ENCODE peak calls at places on chromosomes 2 and 18, in ten cellular contexts. D is K562, E is cardiac muscle cell, Q is prostate gland, S is aorta, O is heart right ventricle, R is heart left ventricle, G is ovary, I is PC-3, F is WERI-Rb-1. Z is an unnamed sample. For H3K36me3, the result is how much of the 10 kb centered on the place peaks cover.

GRCh38 chr18:49591271-49591670 is 29.4 kb downstream of the LIPG start:
- DNase-seq in Q (no peak), F (no peak), D (no peak), I (no peak), R (no peak), S (no peak), G (no peak), O (no peak), E (no peak), Z (no peak)

GRCh38 chr18:34875150-34875549 is 165.1 kb downstream of the DTNA start:
- DNase-seq in D (no peak), R (no peak), S (no peak), F (no peak), Q (no peak), E (no peak), G (no peak), O (no peak), I (no peak), Z (no peak)

GRCh38 chr2:189794308-189794707 is 10.1 kb downstream of the PMS1 start:
- DNase-seq in I (no peak), E (no peak), S (no peak), R (no peak), D (no peak), Q (no peak), G (no peak), F (no peak), O (no peak), Z (no peak)

GRCh38 chr2:204157684-204158083 is 221.1 kb downstream of the ICOS start:
- DNase-seq in I (no peak), G (no peak), D (no peak), F (no peak), O (no peak), S (no peak), Q (no peak), R (no peak), E (no peak), Z (no peak)

GRCh38 chr18:23992119-23992940 is 22.2 kb upstream of the TTC39C start:
- DNase-seq in G (peak), R (peak), E (no peak), Q (peak), D (no peak), F (no peak), I (peak), O (peak), S (peak), Z (no peak)

GRCh38 chr18:58043452-58044369 is at the start of gene NEDD4L:
- DNase-seq in D (peak), Q (peak), R (peak), I (peak), G (peak), F (peak), O (peak), S (peak), E (peak), Z (peak)

GRCh38 chr2:62964050-62964449 is 86.6 kb upstream of the OTX1 start:
- DNase-seq in S (no peak), I (no peak), Q (no peak), R (no peak), O (no peak), E (no peak), G (no peak), F (no peak), D (no peak), Z (no peak)

GRCh38 chr18:36372902-36373301 is 75.4 kb downstream of the FHOD3 start:
- DNase-seq in S (no peak), O (no peak), G (no peak), F (no peak), Q (no peak), D (no peak), R (no peak), I (peak), E (no peak), Z (no peak)

GRCh38 chr2:37471994-37472393 is 127.6 kb downstream of the QPCT start:
- DNase-seq in F (no peak), G (no peak), Q (no peak), I (peak), O (no peak), R (no peak), S (no peak), E (no peak), D (no peak), Z (no peak)

GRCh38 chr18:59200787-59201186 is 19.2 kb upstream of the GRP start:
- DNase-seq in G (no peak), Q (no peak), D (no peak), I (peak), E (no peak), F (peak), R (no peak), O (no peak), S (no peak), Z (no peak)

GRCh38 chr2:190318514-190318913 is 1.1 kb downstream of the HIBCH start:
- DNase-seq in Q (no peak), E (no peak), F (no peak), I (peak), D (no peak), G (no peak), R (no peak), S (no peak), O (no peak), Z (no peak)

GRCh38 chr18:63264871-63265270 is 54.7 kb downstream of the BCL2 start:
- DNase-seq in E (no peak), D (no peak), G (no peak), Q (no peak), S (no peak), O (no peak), I (no peak), R (no peak), F (no peak), Z (peak)

GRCh38 chr2:65728477-65729180 is 296.2 kb upstream of the SPRED2 start:
- DNase-seq in Q (no peak), F (no peak), D (no peak), S (no peak), R (no peak), G (no peak), E (no peak), I (peak), O (no peak), Z (no peak)

GRCh38 chr18:45801396-45802004 is 24.0 kb upstream of the SIGLEC15 start:
- DNase-seq in I (peak), E (no peak), O (no peak), D (no peak), S (no peak), G (no peak), Q (no peak), R (no peak), F (no peak), Z (no peak)

GRCh38 chr18:80136679-80137078 is 27.6 kb downstream of the ADNP2 start:
- DNase-seq in O (no peak), S (no peak), G (no peak), D (no peak), F (peak), R (no peak), Q (no peak), E (no peak), I (no peak), Z (no peak)

GRCh38 chr2:162704496-162704895 is 134.1 kb downstream of the KCNH7 start:
- DNase-seq in D (no peak), R (no peak), G (no peak), I (no peak), F (no peak), Q (no peak), O (no peak), S (no peak), E (no peak), Z (no peak)

GRCh38 chr18:47968721-47969120 is 38.3 kb upstream of the SMAD2 start:
- DNase-seq in Q (no peak), I (peak), R (no peak), D (no peak), O (no peak), F (no peak), E (no peak), S (no peak), G (no peak), Z (no peak)

GRCh38 chr2:144801766-144802165 is 281.8 kb upstream of the ZEB2 start:
- DNase-seq in G (no peak), I (peak), R (no peak), F (no peak), S (no peak), E (no peak), O (no peak), D (no peak), Q (no peak), Z (no peak)

GRCh38 chr2:194730266-194730665 is 926.8 kb upstream of the SLC39A10 start:
- DNase-seq in D (no peak), E (no peak), Q (no peak), F (no peak), S (no peak), R (no peak), I (peak), O (no peak), G (no peak), Z (no peak)

GRCh38 chr2:113370478-113371091 is 66.9 kb upstream of the ZNG1B start:
- DNase-seq in E (peak), R (peak), I (peak), D (peak), Q (peak), F (peak), G (peak), S (peak), O (peak), Z (peak)

GRCh38 chr18:3664563-3665178 is 214.7 kb downstream of the TGIF1 start:
- DNase-seq in I (no peak), Q (no peak), S (no peak), R (no peak), F (no peak), D (peak), G (no peak), E (no peak), O (no peak), Z (no peak)

GRCh38 chr2:226802573-226802972 is 3.0 kb upstream of the IRS1 start:
- DNase-seq in D (peak), F (no peak), Q (peak), E (peak), R (no peak), O (peak), I (peak), G (no peak), S (no peak), Z (no peak)

GRCh38 chr2:109353806-109354745 is 225.1 kb downstream of the SH3RF3 start:
- DNase-seq in R (no peak), D (no peak), Q (no peak), E (no peak), I (no peak), G (no peak), O (no peak), S (no peak), F (no peak), Z (no peak)

GRCh38 chr2:98148968-98149697 is 62.2 kb downstream of the VWA3B start:
- DNase-seq in G (peak), D (no peak), S (no peak), Q (no peak), F (no peak), E (peak), R (no peak), O (peak), I (peak), Z (peak)

GRCh38 chr2:31069926-31070325 is 68.3 kb downstream of the GALNT14 start:
- DNase-seq in G (no peak), I (no peak), Q (no peak), D (no peak), F (no peak), S (no peak), E (no peak), R (no peak), O (no peak), Z (no peak)

GRCh38 chr2:23631391-23631790 is 246.4 kb downstream of the KLHL29 start:
- DNase-seq in G (no peak), Q (no peak), E (no peak), D (no peak), F (no peak), I (no peak), S (no peak), R (no peak), O (no peak), Z (no peak)

GRCh38 chr2:232292395-232293154 is 86.0 kb upstream of the ALPP start:
- DNase-seq in G (no peak), R (peak), Q (no peak), D (peak), E (peak), O (peak), S (peak), F (peak), I (peak), Z (peak)

GRCh38 chr18:25453556-25454269 is 101.7 kb upstream of the ZNF521 start:
- DNase-seq in D (no peak), O (no peak), G (no peak), E (no peak), I (no peak), S (no peak), R (no peak), Q (no peak), F (no peak), Z (no peak)

GRCh38 chr18:35692866-35693265 is 111.3 kb downstream of the GALNT1 start:
- DNase-seq in D (no peak), F (no peak), S (no peak), I (no peak), E (no peak), Q (no peak), O (no peak), G (no peak), R (no peak), Z (no peak)

GRCh38 chr2:85441859-85442258 is 23.3 kb downstream of the SH2D6 start:
- DNase-seq in I (no peak), E (no peak), Q (no peak), O (no peak), R (no peak), D (no peak), S (no peak), G (no peak), F (no peak), Z (no peak)

GRCh38 chr2:70790079-70790963 is at the start of gene FIGLA:
- DNase-seq in R (no peak), O (no peak), E (peak), S (no peak), Q (no peak), D (no peak), F (no peak), G (no peak), I (no peak), Z (no peak)
- H3K4me3 ChIP-seq in R (peak), O (peak), E (peak), S (peak), Q (peak), D (no peak), F (peak), G (no peak), I (peak), Z (no peak)

DNA sequence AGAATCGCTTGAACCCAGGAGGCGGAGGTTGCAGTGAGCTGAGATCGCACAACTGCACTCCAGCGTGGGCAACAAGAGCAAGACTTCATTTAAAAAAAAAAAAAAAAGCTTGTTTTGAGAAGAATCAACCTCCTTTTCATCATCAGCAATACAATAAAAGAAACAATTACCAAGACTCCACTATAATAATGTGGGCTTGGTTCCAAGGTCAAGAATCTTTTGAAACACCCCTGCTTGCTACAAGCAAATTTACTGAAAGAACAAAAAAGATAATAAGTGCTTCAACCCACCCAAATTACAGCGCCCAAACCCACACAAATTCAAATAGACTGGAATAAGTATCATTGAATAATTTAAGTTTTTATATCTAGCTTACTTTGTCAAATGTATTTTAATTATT is 33.6 kb upstream of the MAPRE3 start:
- DNase-seq in R (no peak), F (no peak), G (no peak), O (no peak), I (no peak), E (no peak), D (no peak), S (no peak), Q (no peak), Z (no peak)
- H3K36me3 ChIP-seq in R (under half), F (half or more), G (under half), O (under half), I (under half), E (under half), D (under half), S (under half), Q (under half), Z (under half)

GRCh38 chr2:168049609-168050008 is 197.8 kb downstream of the STK39 start:
- DNase-seq in G (no peak), O (no peak), R (no peak), Q (no peak), E (no peak), S (no peak), F (no peak), D (no peak), I (no peak), Z (no peak)

GRCh38 chr2:168047291-168047690 is 200.1 kb downstream of the STK39 start:
- DNase-seq in O (no peak), F (no peak), G (no peak), Q (no peak), D (no peak), I (no peak), E (no peak), R (no peak), S (no peak), Z (no peak)

GRCh38 chr2:168039885-168040284 is 207.5 kb downstream of the STK39 start:
- DNase-seq in R (no peak), O (no peak), G (no peak), D (no peak), E (no peak), I (no peak), S (no peak), Q (no peak), F (no peak), Z (no peak)

GRCh38 chr2:168050377-168050776 is 197.0 kb downstream of the STK39 start:
- DNase-seq in F (peak), D (no peak), R (no peak), E (no peak), G (no peak), Q (no peak), O (no peak), I (no peak), S (no peak), Z (no peak)

GRCh38 chr2:168044579-168044978 is 202.8 kb downstream of the STK39 start:
- DNase-seq in F (no peak), O (no peak), E (no peak), S (no peak), D (no peak), G (no peak), R (no peak), Q (no peak), I (peak), Z (no peak)
- H3K4me3 ChIP-seq in F (no peak), O (no peak), E (no peak), S (no peak), D (no peak), G (no peak), R (no peak), Q (no peak), I (no peak), Z (no peak)

GRCh38 chr2:202039278-202040100 is 5.8 kb downstream of the FZD7 start:
- DNase-seq in D (no peak), I (no peak), F (no peak), S (no peak), R (no peak), O (no peak), E (peak), Q (peak), G (no peak), Z (no peak)

GRCh38 chr2:202046577-202046976 is 12.9 kb downstream of the FZD7 start:
- DNase-seq in D (no peak), G (no peak), O (no peak), F (no peak), Q (no peak), R (no peak), E (no peak), S (no peak), I (no peak), Z (no peak)

GRCh38 chr2:202042444-202042843 is 8.8 kb downstream of the FZD7 start:
- DNase-seq in G (no peak), I (peak), Q (no peak), O (no peak), R (no peak), E (no peak), D (no peak), S (no peak), F (no peak), Z (no peak)

GRCh38 chr2:202044777-202045176 is 11.1 kb downstream of the FZD7 start:
- DNase-seq in G (no peak), S (no peak), Q (no peak), D (no peak), O (no peak), F (no peak), R (no peak), I (no peak), E (no peak), Z (no peak)

DNA sequence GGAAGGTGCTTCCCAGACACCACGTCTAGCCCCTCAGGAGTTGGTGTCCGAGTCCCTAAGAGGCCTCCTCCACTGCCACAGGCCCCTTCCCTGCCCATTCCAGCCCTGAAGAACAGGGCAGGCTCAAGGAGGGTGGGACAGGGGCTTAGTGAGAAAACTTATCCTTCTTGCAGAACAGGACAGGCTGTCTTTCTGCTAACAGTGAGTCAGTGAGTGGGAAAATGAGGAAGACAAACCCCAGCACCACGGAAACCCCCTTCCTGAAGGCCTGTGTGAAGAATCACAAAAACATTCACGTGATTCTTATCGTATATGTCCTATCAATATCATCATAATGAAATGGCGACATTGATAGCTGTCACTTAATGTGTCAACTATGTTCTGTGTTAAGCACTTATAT is 9.8 kb downstream of the FZD7 start:
- DNase-seq in Q (no peak), F (no peak), D (no peak), O (no peak), I (no peak), G (no peak), E (no peak), S (no peak), R (no peak), Z (no peak)
- H3K36me3 ChIP-seq in Q (under half), F (under half), D (under half), O (under half), I (under half), G (under half), E (under half), S (under half), R (under half), Z (under half)

DNA sequence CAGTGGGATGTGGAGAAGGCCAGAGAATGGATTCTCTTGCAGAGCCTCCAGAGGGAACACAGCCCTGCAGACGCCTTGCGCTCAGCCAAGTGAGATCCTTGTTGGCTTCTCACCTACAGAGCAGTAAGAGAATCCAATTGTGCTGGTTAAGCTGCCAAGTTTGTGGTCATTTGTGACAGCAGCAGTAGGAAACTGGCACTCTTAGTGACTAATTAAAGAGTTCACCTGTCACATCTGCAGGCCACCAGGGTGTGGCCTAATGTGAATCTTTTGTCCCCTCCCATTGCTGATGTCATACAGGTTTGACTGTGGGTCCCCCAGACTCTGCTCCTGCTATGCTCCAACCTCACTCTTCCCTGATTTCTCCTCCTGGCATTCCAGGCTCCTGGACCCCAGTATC is 235.9 kb downstream of the TFCP2L1 start:
- DNase-seq in O (no peak), I (no peak), S (no peak), F (no peak), Q (no peak), G (no peak), D (no peak), R (no peak), E (no peak), Z (no peak)
- H3K4me3 ChIP-seq in O (no peak), I (no peak), S (no peak), F (no peak), Q (no peak), G (no peak), D (no peak), R (no peak), E (no peak), Z (no peak)

GRCh38 chr2:124426630-124427029 is 401.5 kb downstream of the CNTNAP5 start:
- DNase-seq in Q (no peak), R (no peak), I (no peak), S (no peak), F (no peak), O (no peak), D (no peak), G (no peak), E (no peak), Z (no peak)
- H3K36me3 ChIP-seq in Q (under half), R (under half), I (under half), S (under half), F (under half), O (under half), D (under half), G (under half), E (under half), Z (under half)

GRCh38 chr2:129864719-129865118 is 114.7 kb upstream of the RAB6C start:
- DNase-seq in Q (no peak), G (no peak), O (no peak), D (no peak), R (no peak), E (no peak), S (no peak), I (no peak), F (no peak), Z (no peak)
- H3K4me3 ChIP-seq in Q (no peak), G (no peak), O (no peak), D (no peak), R (no peak), E (no peak), S (no peak), I (no peak), F (no peak), Z (no peak)

GRCh38 chr2:117948585-117948984 is 65.3 kb downstream of the CCDC93 start:
- DNase-seq in O (no peak), G (no peak), D (no peak), Q (no peak), R (no peak), E (no peak), F (no peak), I (no peak), S (no peak), Z (no peak)
- H3K36me3 ChIP-seq in O (half or more), G (under half), D (half or more), Q (under half), R (half or more), E (under half), F (under half), I (half or more), S (under half), Z (under half)

DNA sequence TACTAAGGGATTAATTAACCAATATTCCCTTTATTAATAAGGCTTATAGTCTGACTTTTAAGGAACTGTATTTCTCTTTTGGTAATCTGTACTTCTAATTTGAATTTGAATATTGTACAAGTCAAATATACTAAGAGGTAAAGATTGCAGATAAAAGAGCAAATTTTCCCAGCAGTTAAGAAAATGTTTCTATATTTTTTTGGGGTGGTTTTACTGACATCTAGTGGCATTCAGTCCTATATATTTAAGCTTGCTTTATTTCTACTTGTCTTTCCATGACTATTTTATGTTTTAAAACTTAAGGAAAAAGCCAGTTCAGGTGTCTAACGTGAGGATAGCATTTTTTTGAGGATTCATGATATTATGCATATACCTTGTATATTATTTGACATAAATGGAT is 41.6 kb downstream of the TDRD15 start:
- DNase-seq in Q (no peak), F (no peak), O (no peak), G (no peak), E (no peak), I (peak), S (no peak), D (no peak), R (no peak), Z (no peak)
- H3K4me3 ChIP-seq in Q (no peak), F (no peak), O (no peak), G (no peak), E (no peak), I (no peak), S (no peak), D (no peak), R (no peak), Z (no peak)